ENCODE peak calls at places on chromosomes 11 and 22, in five cellular contexts. Z, L, O, R and C are unnamed samples.

GRCh38 chr11:57735655-57736298 is 5.5 kb upstream of the SELENOH start:
- DNase-seq in Z (no peak), L (no peak), O (no peak), R (no peak), C (peak; percentile 10)

GRCh38 chr11:90329043-90329442 is 106.2 kb upstream of the CHORDC1 start:
- DNase-seq in L (no peak), R (no peak), Z (no peak), O (no peak), C (no peak)

GRCh38 chr22:30235687-30236170 is 10.8 kb downstream of the LIF start:
- DNase-seq in O (peak; percentile 85), L (no peak), Z (peak; percentile 97), R (no peak), C (peak; percentile 95)

GRCh38 chr11:10455637-10456487 is 798 bp downstream of the AMPD3 start:
- DNase-seq in L (peak; percentile 64), R (no peak), Z (peak; percentile 51), O (peak; percentile 58), C (peak; percentile 89)

GRCh38 chr11:46410021-46410420 is 18.4 kb upstream of the CHRM4 start:
- DNase-seq in R (no peak), Z (no peak), O (no peak), L (no peak), C (no peak)

GRCh38 chr11:19524171-19524671 is 188.4 kb upstream of the NAV2 start:
- DNase-seq in R (no peak), O (no peak), L (no peak), Z (no peak), C (peak; percentile 10)

GRCh38 chr22:25359601-25360261 is 140.3 kb downstream of the CRYBB2 start:
- DNase-seq in O (no peak), R (no peak), Z (no peak), L (no peak), C (no peak)

GRCh38 chr11:134045799-134046635 is 22.9 kb upstream of the JAM3 start:
- DNase-seq in L (no peak), Z (no peak), R (no peak), O (no peak), C (no peak)

GRCh38 chr22:30680998-30681770 is 13.5 kb upstream of the OSBP2 start:
- DNase-seq in R (no peak), L (no peak), O (no peak), Z (no peak), C (no peak)

GRCh38 chr22:24157783-24158170 is 23.5 kb upstream of the SUSD2 start:
- DNase-seq in R (no peak), Z (no peak), O (no peak), L (no peak), C (no peak)

GRCh38 chr11:9624448-9624847 is 39.4 kb upstream of the SWAP70 start:
- DNase-seq in Z (no peak), R (no peak), L (no peak), O (no peak), C (no peak)

GRCh38 chr22:26610983-26611382 is 6.8 kb downstream of the CRYBB1 start:
- DNase-seq in L (no peak), Z (no peak), O (peak; percentile 33), R (no peak), C (no peak)

GRCh38 chr22:38345782-38346181 is 28.5 kb upstream of the CSNK1E start:
- DNase-seq in O (no peak), R (no peak), Z (no peak), L (no peak), C (no peak)

GRCh38 chr11:28464252-28464867 is 356.2 kb downstream of the METTL15 start:
- DNase-seq in Z (no peak), L (no peak), R (no peak), O (peak; percentile 68), C (peak; percentile 87)

GRCh38 chr11:120134106-120134930 is 3.6 kb downstream of the TRIM29 start:
- DNase-seq in L (no peak), Z (no peak), O (no peak), R (no peak), C (no peak)

GRCh38 chr11:67273260-67273990 is 7.2 kb downstream of the GRK2 start:
- DNase-seq in L (no peak), R (no peak), O (no peak), Z (no peak), C (no peak)

GRCh38 chr11:73260127-73260457 is 12.0 kb upstream of the P2RY6 start:
- DNase-seq in O (no peak), L (no peak), Z (no peak), R (no peak), C (no peak)

GRCh38 chr11:27413218-27413617 is 50.2 kb upstream of the CCDC34 start:
- DNase-seq in O (no peak), Z (no peak), L (no peak), R (no peak), C (no peak)

GRCh38 chr11:130465259-130465658 is 16.8 kb downstream of the ADAMTS15 start:
- DNase-seq in R (no peak), Z (no peak), O (peak; percentile 73), L (no peak), C (peak; percentile 40)

GRCh38 chr11:2265396-2265795 is 5.0 kb downstream of the ASCL2 start:
- DNase-seq in R (no peak), Z (no peak), L (no peak), O (no peak), C (no peak)

GRCh38 chr22:29693151-29693550 is 26.7 kb upstream of the CABP7 start:
- DNase-seq in L (no peak), Z (no peak), R (no peak), O (no peak), C (no peak)

GRCh38 chr22:43011079-43011478 is 3.9 kb downstream of the PACSIN2 start:
- DNase-seq in O (no peak), L (no peak), Z (no peak), R (no peak), C (no peak)

GRCh38 chr11:60710482-60710881 is 11.1 kb downstream of the MS4A8 start:
- DNase-seq in R (no peak), O (no peak), Z (no peak), L (no peak), C (no peak)

GRCh38 chr11:72856551-72857342 is 42.5 kb downstream of the ATG16L2 start:
- DNase-seq in L (no peak), R (no peak), O (peak; percentile 20), Z (no peak), C (no peak)

GRCh38 chr22:23237201-23237798 is 57.0 kb downstream of the BCR start:
- DNase-seq in Z (no peak), R (peak; percentile 39), L (no peak), O (no peak), C (peak; percentile 36)

GRCh38 chr11:70544067-70544773 is 145.9 kb downstream of the CTTN start:
- DNase-seq in O (no peak), L (no peak), R (no peak), Z (no peak), C (no peak)

GRCh38 chr22:29310065-29310862 is 3.8 kb downstream of the GAS2L1 start:
- DNase-seq in L (no peak), Z (no peak), O (no peak), R (no peak), C (no peak)

GRCh38 chr11:90120191-90120590 is 14.3 kb upstream of the NAALAD2 start:
- DNase-seq in L (no peak), Z (no peak), R (no peak), O (no peak), C (no peak)

GRCh38 chr11:111785076-111785475 is 18.9 kb upstream of the PPP2R1B start:
- DNase-seq in O (no peak), L (no peak), Z (no peak), R (no peak), C (no peak)

GRCh38 chr11:79273781-79274180 is 167.0 kb downstream of the TENM4 start:
- DNase-seq in O (no peak), R (no peak), L (no peak), Z (no peak), C (no peak)

GRCh38 chr11:102220728-102221467 is 96.4 kb upstream of the BIRC3 start:
- DNase-seq in R (no peak), L (no peak), Z (no peak), O (peak; percentile 36), C (peak; percentile 86)

GRCh38 chr11:44760917-44761545 is 34.3 kb downstream of the TSPAN18 start:
- DNase-seq in O (peak; percentile 79), L (no peak), R (no peak), Z (peak; percentile 64), C (peak; percentile 90)